ENCODE peak calls at places on chromosomes 7 and 10, in ten cellular contexts. B, I, P, Q, H, D, T, Y, R and O are unnamed samples.

GRCh38 chr10:79143879-79144278 is 75.1 kb downstream of the ZMIZ1 start:
- DNase-seq in B (no peak), I (no peak), P (no peak), Q (no peak), H (no peak), D (no peak), T (no peak), Y (no peak), R (no peak), O (no peak)

GRCh38 chr7:93958216-93958615 is 36.7 kb downstream of the GNG11 start:
- DNase-seq in B (no peak), I (no peak), P (no peak), Q (no peak), H (peak), D (no peak), T (no peak), Y (no peak), R (no peak), O (peak)

GRCh38 chr7:99122762-99123161 is 21.1 kb downstream of the SMURF1 start:
- DNase-seq in B (no peak), I (no peak), P (no peak), Q (no peak), H (no peak), D (no peak), T (no peak), Y (no peak), R (no peak), O (no peak)

GRCh38 chr7:40541336-40541735 is 406.5 kb downstream of the SUGCT start:
- DNase-seq in B (no peak), I (no peak), P (no peak), Q (no peak), H (peak), D (no peak), T (no peak), Y (no peak), R (no peak), O (no peak)

GRCh38 chr7:74199551-74200355 is 10.1 kb upstream of the LAT2 start:
- DNase-seq in B (no peak), I (peak), P (no peak), Q (no peak), H (peak), D (no peak), T (no peak), Y (peak), R (no peak), O (peak)

GRCh38 chr7:80078159-80078731 is 56.4 kb upstream of the GNAI1 start:
- DNase-seq in B (no peak), I (peak), P (no peak), Q (no peak), H (peak), D (peak), T (no peak), Y (no peak), R (no peak), O (peak)

GRCh38 chr10:100740476-100741341 is 4.7 kb upstream of the PAX2 start:
- DNase-seq in B (no peak), I (no peak), P (no peak), Q (peak), H (no peak), D (no peak), T (no peak), Y (no peak), R (peak), O (no peak)

GRCh38 chr7:127021019-127021738 is 231.6 kb downstream of the GRM8 start:
- DNase-seq in B (no peak), I (no peak), P (no peak), Q (no peak), H (no peak), D (no peak), T (no peak), Y (no peak), R (no peak), O (no peak)

GRCh38 chr10:97861351-97861750 is 11.7 kb downstream of the GOLGA7B start:
- DNase-seq in B (no peak), I (peak), P (no peak), Q (no peak), H (peak), D (peak), T (no peak), Y (no peak), R (no peak), O (no peak)

GRCh38 chr7:10888861-10889260 is 84.8 kb upstream of the PHF14 start:
- DNase-seq in B (no peak), I (no peak), P (no peak), Q (no peak), H (no peak), D (no peak), T (no peak), Y (no peak), R (no peak), O (no peak)

GRCh38 chr10:99369551-99369950 is 40.4 kb downstream of the CNNM1 start:
- DNase-seq in B (no peak), I (no peak), P (no peak), Q (no peak), H (peak), D (no peak), T (no peak), Y (no peak), R (no peak), O (no peak)

GRCh38 chr7:22781230-22781711 is 41.4 kb downstream of the TOMM7 start:
- DNase-seq in B (no peak), I (peak), P (no peak), Q (no peak), H (peak), D (peak), T (no peak), Y (no peak), R (no peak), O (peak)

GRCh38 chr10:114653926-114654325 is 4.1 kb downstream of the ABLIM1 start:
- DNase-seq in B (no peak), I (no peak), P (no peak), Q (no peak), H (no peak), D (no peak), T (no peak), Y (no peak), R (no peak), O (no peak)

GRCh38 chr10:5545778-5546710 is 21.3 kb downstream of the CALML3 start:
- DNase-seq in B (no peak), I (peak), P (no peak), Q (no peak), H (peak), D (no peak), T (no peak), Y (peak), R (peak), O (peak)

GRCh38 chr10:124622158-124622557 is 122.0 kb downstream of the FAM53B start:
- DNase-seq in B (no peak), I (no peak), P (no peak), Q (no peak), H (no peak), D (no peak), T (no peak), Y (no peak), R (no peak), O (no peak)

GRCh38 chr10:93071177-93071472 is 2.6 kb upstream of the CYP26A1 start:
- DNase-seq in B (no peak), I (no peak), P (no peak), Q (no peak), H (no peak), D (no peak), T (no peak), Y (no peak), R (peak), O (no peak)

GRCh38 chr7:285731-286130 is 4.2 kb upstream of the FOXL3 start:
- DNase-seq in B (no peak), I (no peak), P (no peak), Q (no peak), H (no peak), D (no peak), T (no peak), Y (no peak), R (peak), O (no peak)

GRCh38 chr10:132351611-132352010 is 19.6 kb downstream of the LRRC27 start:
- DNase-seq in B (no peak), I (no peak), P (no peak), Q (no peak), H (no peak), D (no peak), T (no peak), Y (no peak), R (no peak), O (no peak)

GRCh38 chr10:87767253-87767652 is 50.8 kb downstream of the ATAD1 start:
- DNase-seq in B (no peak), I (peak), P (no peak), Q (no peak), H (peak), D (no peak), T (no peak), Y (no peak), R (no peak), O (no peak)

GRCh38 chr10:33365871-33366411 is 31.5 kb upstream of the NRP1 start:
- DNase-seq in B (no peak), I (peak), P (no peak), Q (no peak), H (peak), D (peak), T (no peak), Y (no peak), R (no peak), O (peak)

GRCh38 chr7:45421096-45421495 is 153.1 kb upstream of the ADCY1 start:
- DNase-seq in B (no peak), I (no peak), P (no peak), Q (no peak), H (no peak), D (no peak), T (no peak), Y (no peak), R (no peak), O (no peak)

GRCh38 chr7:143008007-143008901 is 18.7 kb downstream of the OR9A2 start:
- DNase-seq in B (peak), I (peak), P (peak), Q (peak), H (peak), D (peak), T (no peak), Y (peak), R (peak), O (peak)

GRCh38 chr7:95758187-95758586 is 14.2 kb upstream of the DYNC1I1 start:
- DNase-seq in B (no peak), I (no peak), P (no peak), Q (no peak), H (no peak), D (no peak), T (peak), Y (no peak), R (no peak), O (no peak)

GRCh38 chr7:56229631-56230030 is 113.4 kb upstream of the NUPR2 start:
- DNase-seq in B (no peak), I (no peak), P (no peak), Q (no peak), H (no peak), D (no peak), T (no peak), Y (no peak), R (no peak), O (no peak)

GRCh38 chr7:106285801-106286492 is 1.2 kb upstream of the NAMPT start:
- DNase-seq in B (no peak), I (peak), P (no peak), Q (peak), H (no peak), D (no peak), T (no peak), Y (no peak), R (no peak), O (peak)

GRCh38 chr10:51063659-51064535 is 10.4 kb upstream of the PRKG1 start:
- DNase-seq in B (no peak), I (no peak), P (no peak), Q (no peak), H (peak), D (peak), T (no peak), Y (no peak), R (no peak), O (no peak)